ENCODE peak calls at places on chromosome 17, in seven cellular contexts. One of them, this sample, is unnamed.
A peak's percentile ranks its signal among the peaks of the same experiment; 100 is the strongest.

GRCh38 chr17:34236341-34236892 is 18.7 kb upstream of the CCL2 start:
- DNase-seq in cardiac muscle cell: no peak
- DNase-seq in psoas muscle: no peak
- DNase-seq in uterus: no peak
- DNase-seq in PC-9: no peak
- DNase-seq in SK-N-MC: no peak
- DNase-seq in Peyer's patch: no peak
- DNase-seq in this sample: no peak

GRCh38 chr17:82357394-82357793 is 1.7 kb upstream of the TEX19 start:
- DNase-seq in Peyer's patch: no peak
- DNase-seq in cardiac muscle cell: no peak
- DNase-seq in SK-N-MC: no peak
- DNase-seq in psoas muscle: no peak
- DNase-seq in uterus: no peak
- DNase-seq in PC-9: no peak
- DNase-seq in this sample: no peak

GRCh38 chr17:59427425-59427921 is 96.0 kb downstream of the YPEL2 start:
- DNase-seq in uterus: no peak
- DNase-seq in SK-N-MC: no peak
- DNase-seq in PC-9: no peak
- DNase-seq in cardiac muscle cell: peak; percentile 83
- DNase-seq in psoas muscle: no peak
- DNase-seq in Peyer's patch: no peak
- DNase-seq in this sample: no peak

GRCh38 chr17:40886090-40886489 is 1.0 kb upstream of the KRT20 start:
- DNase-seq in Peyer's patch: peak; percentile 64
- DNase-seq in uterus: no peak
- DNase-seq in psoas muscle: no peak
- DNase-seq in cardiac muscle cell: no peak
- DNase-seq in SK-N-MC: no peak
- DNase-seq in PC-9: no peak
- DNase-seq in this sample: no peak

GRCh38 chr17:10754109-10754508 is 24.3 kb upstream of the TMEM220 start:
- DNase-seq in PC-9: peak; percentile 17
- DNase-seq in uterus: no peak
- DNase-seq in psoas muscle: no peak
- DNase-seq in SK-N-MC: no peak
- DNase-seq in Peyer's patch: peak; percentile 69
- DNase-seq in cardiac muscle cell: peak; percentile 33
- DNase-seq in this sample: no peak

GRCh38 chr17:17576772-17577234 is 14.7 kb downstream of the PEMT start:
- DNase-seq in cardiac muscle cell: peak; percentile 58
- DNase-seq in PC-9: no peak
- DNase-seq in Peyer's patch: no peak
- DNase-seq in SK-N-MC: no peak
- DNase-seq in psoas muscle: no peak
- DNase-seq in uterus: no peak
- DNase-seq in this sample: no peak

GRCh38 chr17:47802341-47803022 is 19.1 kb downstream of the OSBPL7 start:
- DNase-seq in Peyer's patch: peak; percentile 74
- DNase-seq in SK-N-MC: no peak
- DNase-seq in cardiac muscle cell: peak; percentile 70
- DNase-seq in psoas muscle: no peak
- DNase-seq in uterus: no peak
- DNase-seq in PC-9: peak; percentile 48
- DNase-seq in this sample: no peak

GRCh38 chr17:33324741-33325140 is 31.6 kb upstream of the ASIC2 start:
- DNase-seq in psoas muscle: no peak
- DNase-seq in PC-9: no peak
- DNase-seq in uterus: no peak
- DNase-seq in SK-N-MC: no peak
- DNase-seq in cardiac muscle cell: no peak
- DNase-seq in Peyer's patch: no peak
- DNase-seq in this sample: no peak

GRCh38 chr17:74960739-74961342 is 11.7 kb downstream of the HID1 start:
- DNase-seq in uterus: no peak
- DNase-seq in Peyer's patch: peak; percentile 76
- DNase-seq in PC-9: peak; percentile 76
- DNase-seq in psoas muscle: no peak
- DNase-seq in SK-N-MC: no peak
- DNase-seq in cardiac muscle cell: peak; percentile 73
- DNase-seq in this sample: no peak

GRCh38 chr17:58691701-58692238 is at the start of gene TEX14:
- DNase-seq in uterus: peak; percentile 16
- DNase-seq in PC-9: no peak
- DNase-seq in cardiac muscle cell: no peak
- DNase-seq in Peyer's patch: no peak
- DNase-seq in psoas muscle: no peak
- DNase-seq in SK-N-MC: no peak
- DNase-seq in this sample: no peak

GRCh38 chr17:65723356-65723928 is 162.0 kb upstream of the AXIN2 start:
- DNase-seq in cardiac muscle cell: no peak
- DNase-seq in Peyer's patch: no peak
- DNase-seq in psoas muscle: no peak
- DNase-seq in uterus: no peak
- DNase-seq in PC-9: no peak
- DNase-seq in SK-N-MC: no peak
- DNase-seq in this sample: no peak

GRCh38 chr17:45087978-45088377 is 26.9 kb downstream of the NMT1 start:
- DNase-seq in psoas muscle: no peak
- DNase-seq in SK-N-MC: no peak
- DNase-seq in Peyer's patch: no peak
- DNase-seq in PC-9: no peak
- DNase-seq in uterus: no peak
- DNase-seq in cardiac muscle cell: no peak
- DNase-seq in this sample: no peak

GRCh38 chr17:15480209-15480608 is 12.8 kb upstream of the CDRT4 start:
- DNase-seq in SK-N-MC: no peak
- DNase-seq in psoas muscle: no peak
- DNase-seq in uterus: no peak
- DNase-seq in Peyer's patch: no peak
- DNase-seq in cardiac muscle cell: no peak
- DNase-seq in PC-9: no peak
- DNase-seq in this sample: no peak

GRCh38 chr17:7410634-7411426 is 3.2 kb downstream of the NLGN2 start:
- DNase-seq in PC-9: no peak
- DNase-seq in Peyer's patch: no peak
- DNase-seq in uterus: no peak
- DNase-seq in psoas muscle: no peak
- DNase-seq in SK-N-MC: no peak
- DNase-seq in cardiac muscle cell: no peak
- DNase-seq in this sample: no peak

GRCh38 chr17:78890111-78890897 is 12.7 kb downstream of the CEP295NL start:
- DNase-seq in cardiac muscle cell: no peak
- DNase-seq in PC-9: no peak
- DNase-seq in SK-N-MC: peak; percentile 97
- DNase-seq in uterus: no peak
- DNase-seq in psoas muscle: peak; percentile 71
- DNase-seq in Peyer's patch: peak; percentile 88
- DNase-seq in this sample: peak; percentile 74

GRCh38 chr17:47204722-47205418 is 4.3 kb upstream of the MYL4 start:
- DNase-seq in SK-N-MC: no peak
- DNase-seq in cardiac muscle cell: no peak
- DNase-seq in psoas muscle: no peak
- DNase-seq in PC-9: peak; percentile 9
- DNase-seq in uterus: no peak
- DNase-seq in Peyer's patch: no peak
- DNase-seq in this sample: peak; percentile 38

GRCh38 chr17:44827863-44828262 is 2.2 kb downstream of the GJC1 start:
- DNase-seq in SK-N-MC: no peak
- DNase-seq in uterus: no peak
- DNase-seq in cardiac muscle cell: no peak
- DNase-seq in Peyer's patch: no peak
- DNase-seq in PC-9: no peak
- DNase-seq in psoas muscle: no peak
- DNase-seq in this sample: no peak

GRCh38 chr17:38605852-38606645 is at the start of gene SRCIN1:
- DNase-seq in psoas muscle: peak; percentile 75
- DNase-seq in PC-9: peak; percentile 40
- DNase-seq in cardiac muscle cell: peak; percentile 65
- DNase-seq in SK-N-MC: no peak
- DNase-seq in uterus: peak; percentile 56
- DNase-seq in Peyer's patch: peak; percentile 81
- DNase-seq in this sample: no peak

GRCh38 chr17:70604854-70605253 is 435.5 kb downstream of the KCNJ2 start:
- DNase-seq in Peyer's patch: no peak
- DNase-seq in psoas muscle: no peak
- DNase-seq in cardiac muscle cell: no peak
- DNase-seq in uterus: no peak
- DNase-seq in PC-9: no peak
- DNase-seq in SK-N-MC: no peak
- DNase-seq in this sample: no peak

GRCh38 chr17:39617100-39617445 is 9.4 kb upstream of the NEUROD2 start:
- DNase-seq in PC-9: no peak
- DNase-seq in psoas muscle: no peak
- DNase-seq in SK-N-MC: no peak
- DNase-seq in uterus: no peak
- DNase-seq in Peyer's patch: no peak
- DNase-seq in cardiac muscle cell: no peak
- DNase-seq in this sample: no peak

GRCh38 chr17:61813211-61813610 is 50.1 kb downstream of the BRIP1 start:
- DNase-seq in PC-9: no peak
- DNase-seq in cardiac muscle cell: no peak
- DNase-seq in Peyer's patch: no peak
- DNase-seq in SK-N-MC: no peak
- DNase-seq in psoas muscle: no peak
- DNase-seq in uterus: no peak
- DNase-seq in this sample: no peak

GRCh38 chr17:3976675-3977171 is 12.5 kb upstream of the ATP2A3 start:
- DNase-seq in Peyer's patch: peak; percentile 84
- DNase-seq in cardiac muscle cell: no peak
- DNase-seq in SK-N-MC: no peak
- DNase-seq in psoas muscle: peak; percentile 91
- DNase-seq in uterus: peak; percentile 36
- DNase-seq in PC-9: peak; percentile 20
- DNase-seq in this sample: peak; percentile 91

GRCh38 chr17:39772987-39773664 is 35.4 kb downstream of the GRB7 start:
- DNase-seq in Peyer's patch: no peak
- DNase-seq in uterus: no peak
- DNase-seq in SK-N-MC: no peak
- DNase-seq in psoas muscle: no peak
- DNase-seq in cardiac muscle cell: no peak
- DNase-seq in PC-9: no peak
- DNase-seq in this sample: no peak

GRCh38 chr17:35808240-35808961 is 883 bp upstream of the TAF15 start:
- DNase-seq in SK-N-MC: no peak
- DNase-seq in psoas muscle: no peak
- DNase-seq in Peyer's patch: no peak
- DNase-seq in uterus: no peak
- DNase-seq in cardiac muscle cell: no peak
- DNase-seq in PC-9: no peak
- DNase-seq in this sample: no peak

GRCh38 chr17:64273006-64273405 is 9.9 kb upstream of the TEX2 start:
- DNase-seq in cardiac muscle cell: no peak
- DNase-seq in Peyer's patch: no peak
- DNase-seq in PC-9: no peak
- DNase-seq in SK-N-MC: no peak
- DNase-seq in psoas muscle: no peak
- DNase-seq in uterus: no peak
- DNase-seq in this sample: no peak

GRCh38 chr17:50355701-50356341 is 9.9 kb downstream of the XYLT2 start:
- DNase-seq in PC-9: no peak
- DNase-seq in cardiac muscle cell: no peak
- DNase-seq in uterus: no peak
- DNase-seq in SK-N-MC: no peak
- DNase-seq in psoas muscle: no peak
- DNase-seq in Peyer's patch: peak; percentile 40
- DNase-seq in this sample: no peak
- H3K36me3 ChIP-seq in PC-9: peaks cover 7% of the 10 kb centered on the region
- H3K36me3 ChIP-seq in cardiac muscle cell: peaks cover 39% of the 10 kb centered on the region
- H3K36me3 ChIP-seq in uterus: no peaks in the 10 kb centered on the region
- H3K36me3 ChIP-seq in SK-N-MC: peaks cover 37% of the 10 kb centered on the region
- H3K36me3 ChIP-seq in psoas muscle: no peaks in the 10 kb centered on the region
- H3K36me3 ChIP-seq in Peyer's patch: no peaks in the 10 kb centered on the region
- H3K36me3 ChIP-seq in this sample: peaks cover 29% of the 10 kb centered on the region

GRCh38 chr17:27634026-27634335 is 3.0 kb downstream of the LGALS9 start:
- DNase-seq in SK-N-MC: no peak
- DNase-seq in cardiac muscle cell: no peak
- DNase-seq in Peyer's patch: no peak
- DNase-seq in PC-9: no peak
- DNase-seq in psoas muscle: no peak
- DNase-seq in uterus: no peak
- DNase-seq in this sample: no peak

GRCh38 chr17:27633312-27634025 is 2.5 kb downstream of the LGALS9 start:
- DNase-seq in uterus: peak; percentile 55
- DNase-seq in SK-N-MC: no peak
- DNase-seq in psoas muscle: no peak
- DNase-seq in PC-9: no peak
- DNase-seq in Peyer's patch: no peak
- DNase-seq in cardiac muscle cell: no peak
- DNase-seq in this sample: peak; percentile 55

GRCh38 chr17:27631897-27632725 is 1.1 kb downstream of the LGALS9 start:
- DNase-seq in SK-N-MC: no peak
- DNase-seq in psoas muscle: peak; percentile 45
- DNase-seq in uterus: no peak
- DNase-seq in PC-9: no peak
- DNase-seq in cardiac muscle cell: no peak
- DNase-seq in Peyer's patch: no peak
- DNase-seq in this sample: no peak

GRCh38 chr17:27630607-27631408 is at the start of gene LGALS9:
- DNase-seq in cardiac muscle cell: no peak
- DNase-seq in SK-N-MC: no peak
- DNase-seq in PC-9: peak; percentile 62
- DNase-seq in uterus: no peak
- DNase-seq in psoas muscle: no peak
- DNase-seq in Peyer's patch: peak; percentile 79
- DNase-seq in this sample: no peak

GRCh38 chr17:27631409-27631755 is 394 bp downstream of the LGALS9 start:
- DNase-seq in SK-N-MC: no peak
- DNase-seq in Peyer's patch: peak; percentile 60
- DNase-seq in psoas muscle: no peak
- DNase-seq in PC-9: no peak
- DNase-seq in uterus: no peak
- DNase-seq in cardiac muscle cell: no peak
- DNase-seq in this sample: no peak
- H3K4me3 ChIP-seq in SK-N-MC: no peak overlapping the region
- H3K4me3 ChIP-seq in Peyer's patch: peak overlapping the region; percentile 60
- H3K4me3 ChIP-seq in psoas muscle: peak overlapping the region; percentile 52
- H3K4me3 ChIP-seq in PC-9: no peak overlapping the region
- H3K4me3 ChIP-seq in uterus: no peak overlapping the region
- H3K4me3 ChIP-seq in cardiac muscle cell: no peak overlapping the region
- H3K4me3 ChIP-seq in this sample: peak overlapping the region; percentile 18

GRCh38 chr17:1104222-1104621 is 75.6 kb downstream of the ABR start:
- DNase-seq in PC-9: no peak
- DNase-seq in uterus: no peak
- DNase-seq in cardiac muscle cell: peak; percentile 71
- DNase-seq in Peyer's patch: no peak
- DNase-seq in psoas muscle: no peak
- DNase-seq in SK-N-MC: no peak
- DNase-seq in this sample: peak; percentile 82
- H3K27ac ChIP-seq in PC-9: no peak overlapping the region
- H3K27ac ChIP-seq in uterus: no peak overlapping the region
- H3K27ac ChIP-seq in cardiac muscle cell: peak overlapping the region; percentile 54
- H3K27ac ChIP-seq in Peyer's patch: no peak overlapping the region
- H3K27ac ChIP-seq in psoas muscle: peak overlapping the region; percentile 13
- H3K27ac ChIP-seq in SK-N-MC: no peak overlapping the region
- H3K27ac ChIP-seq in this sample: peak overlapping the region; percentile 79

DNA sequence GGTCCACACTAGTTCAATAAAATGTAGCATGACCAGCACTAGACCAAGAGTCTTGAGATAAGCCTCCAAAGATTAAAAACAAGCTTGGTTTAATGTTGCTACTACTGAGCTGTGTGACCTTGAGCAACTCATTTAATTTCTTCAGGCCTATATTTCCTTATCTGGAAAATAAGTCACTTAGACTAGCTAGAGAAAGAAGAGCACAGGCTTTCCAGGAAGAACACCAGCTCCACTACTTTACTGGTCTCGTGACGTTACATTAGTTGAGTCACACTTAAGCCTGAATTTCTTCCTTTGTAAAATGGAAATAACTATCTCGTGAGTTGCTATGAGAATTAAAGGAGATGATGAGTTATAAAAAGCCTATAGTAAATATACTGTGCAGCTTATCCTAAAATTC is 5.4 kb downstream of the HELZ start:
- DNase-seq in uterus: no peak
- DNase-seq in psoas muscle: no peak
- DNase-seq in cardiac muscle cell: no peak
- DNase-seq in SK-N-MC: no peak
- DNase-seq in PC-9: no peak
- DNase-seq in Peyer's patch: peak; percentile 18
- DNase-seq in this sample: no peak
- H3K36me3 ChIP-seq in uterus: no peaks in the 10 kb centered on the region
- H3K36me3 ChIP-seq in psoas muscle: peaks cover 3% of the 10 kb centered on the region
- H3K36me3 ChIP-seq in cardiac muscle cell: peaks cover 6% of the 10 kb centered on the region
- H3K36me3 ChIP-seq in SK-N-MC: peaks cover 65% of the 10 kb centered on the region
- H3K36me3 ChIP-seq in PC-9: peaks cover 17% of the 10 kb centered on the region
- H3K36me3 ChIP-seq in Peyer's patch: peaks cover 7% of the 10 kb centered on the region
- H3K36me3 ChIP-seq in this sample: peaks cover 49% of the 10 kb centered on the region